ENCODE peak calls at places on chromosomes 5 and 9, in four cellular contexts. V is PC-9; S is psoas muscle; U is CD8-positive, alpha-beta T cell. P is an unnamed sample. For H3K36me3 and H3K4me1, the result is how much of the 10 kb centered on the place peaks cover.

GRCh38 chr9:117344892-117345660 is 69.8 kb downstream of the ASTN2 start:
- DNase-seq in V (no peak), S (no peak), U (no peak), P (no peak)

GRCh38 chr9:87054999-87055686 is 107.8 kb upstream of the GAS1 start:
- DNase-seq in V (no peak), S (no peak), U (no peak), P (no peak)

GRCh38 chr5:40630166-40630565 is 49.5 kb upstream of the PTGER4 start:
- DNase-seq in V (no peak), S (no peak), U (no peak), P (no peak)

GRCh38 chr5:56305551-56305950 is 72.4 kb upstream of the ANKRD55 start:
- DNase-seq in V (no peak), S (no peak), U (no peak), P (no peak)

GRCh38 chr5:15887072-15887471 is 292.5 kb downstream of the MARCHF11 start:
- DNase-seq in V (no peak), S (no peak), U (no peak), P (no peak)

GRCh38 chr9:34405719-34406118 is 29.0 kb upstream of the MYORG start:
- DNase-seq in V (no peak), S (no peak), U (no peak), P (no peak)

GRCh38 chr9:89844075-89844474 is 239.3 kb downstream of the GADD45G start:
- DNase-seq in V (no peak), S (no peak), U (no peak), P (no peak)

GRCh38 chr5:122454522-122454921 is 142.5 kb downstream of the SNCAIP start:
- DNase-seq in V (no peak), S (no peak), U (no peak), P (no peak)

GRCh38 chr5:59637878-59638580 is 255.5 kb downstream of the PDE4D start:
- DNase-seq in V (no peak), S (no peak), U (no peak), P (no peak)

GRCh38 chr5:61184708-61185107 is 22.4 kb upstream of the SMIM15 start:
- DNase-seq in V (no peak), S (no peak), U (no peak), P (no peak)

GRCh38 chr5:55324815-55325418 is 17.1 kb downstream of the MTREX start:
- DNase-seq in V (no peak), S (no peak), U (no peak), P (no peak)

GRCh38 chr9:38284039-38284767 is 108.3 kb upstream of the ALDH1B1 start:
- DNase-seq in V (no peak), S (no peak), U (no peak), P (no peak)

GRCh38 chr5:134029156-134029555 is 24.4 kb upstream of the VDAC1 start:
- DNase-seq in V (no peak), S (no peak), U (no peak), P (no peak)

DNA sequence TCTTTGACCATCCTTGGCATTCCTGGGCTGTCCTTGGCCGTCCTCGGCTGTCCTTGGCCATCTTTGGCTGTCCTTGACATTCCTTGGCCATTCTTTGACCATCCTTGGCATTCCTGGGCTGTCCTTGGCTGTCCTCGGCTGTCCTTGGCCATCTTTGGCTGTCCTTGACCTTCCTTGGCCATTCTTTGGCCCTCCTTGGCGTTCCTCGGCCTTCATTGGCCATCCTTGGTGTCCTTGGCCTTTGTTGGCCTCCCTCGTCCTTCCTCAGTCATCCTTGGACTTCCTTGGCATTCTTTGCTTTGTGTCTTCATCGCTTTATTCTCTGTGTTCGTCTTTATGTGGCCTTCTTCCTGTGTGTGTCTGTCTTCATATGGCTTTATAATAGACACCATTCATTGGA is 20.7 kb downstream of the NDUFS6 start:
- DNase-seq in V (no peak), S (no peak), U (no peak), P (no peak)
- H3K36me3 ChIP-seq in V (under half), S (under half), U (under half), P (under half)

GRCh38 chr5:139278540-139279274 is 14.8 kb upstream of the MATR3 start:
- DNase-seq in V (no peak), S (no peak), U (no peak), P (no peak)

GRCh38 chr5:139273572-139274264 is 19.8 kb upstream of the MATR3 start:
- DNase-seq in V (peak), S (peak), U (peak), P (peak)

GRCh38 chr5:139276426-139276825 is 17.1 kb upstream of the MATR3 start:
- DNase-seq in V (no peak), S (no peak), U (no peak), P (no peak)

GRCh38 chr5:139275536-139276297 is 17.8 kb upstream of the MATR3 start:
- DNase-seq in V (no peak), S (no peak), U (no peak), P (peak)

DNA sequence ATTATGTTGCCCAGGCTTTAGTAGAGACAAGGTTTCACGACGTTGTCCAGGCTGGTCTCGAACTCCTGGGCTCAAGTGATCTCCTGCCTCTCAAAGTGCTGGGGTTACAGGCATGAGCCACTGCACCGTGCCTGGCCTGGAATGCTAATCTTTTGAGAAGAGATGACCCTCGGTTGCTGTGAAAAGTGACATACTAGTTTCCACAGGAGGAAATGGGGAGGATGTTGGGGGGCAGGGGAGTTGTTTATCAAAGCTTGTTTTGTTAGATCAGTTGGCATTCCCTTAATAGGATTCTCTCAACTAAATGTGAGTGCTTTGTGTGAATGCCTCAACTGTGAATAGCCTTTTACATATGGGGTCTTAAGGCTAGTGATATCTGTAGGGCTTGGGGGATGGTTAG is 16.4 kb upstream of the MATR3 start:
- DNase-seq in V (no peak), S (no peak), U (no peak), P (no peak)
- H3K4me1 ChIP-seq in V (half or more), S (half or more), U (under half), P (under half)

GRCh38 chr9:137880160-137880975 is 2.8 kb downstream of the CACNA1B start:
- DNase-seq in V (no peak), S (no peak), U (no peak), P (no peak)
- H3K4me3 ChIP-seq in V (no peak), S (no peak), U (no peak), P (no peak)

GRCh38 chr9:126879288-126879687 is 18.8 kb downstream of the ZBTB34 start:
- DNase-seq in V (no peak), S (no peak), U (no peak), P (no peak)

GRCh38 chr9:126882746-126883145 is 22.3 kb downstream of the ZBTB34 start:
- DNase-seq in V (no peak), S (no peak), U (no peak), P (no peak)

GRCh38 chr9:126883636-126884035 is 23.2 kb downstream of the ZBTB34 start:
- DNase-seq in V (no peak), S (no peak), U (no peak), P (no peak)

GRCh38 chr9:126880226-126880946 is 19.9 kb downstream of the ZBTB34 start:
- DNase-seq in V (no peak), S (no peak), U (no peak), P (no peak)

DNA sequence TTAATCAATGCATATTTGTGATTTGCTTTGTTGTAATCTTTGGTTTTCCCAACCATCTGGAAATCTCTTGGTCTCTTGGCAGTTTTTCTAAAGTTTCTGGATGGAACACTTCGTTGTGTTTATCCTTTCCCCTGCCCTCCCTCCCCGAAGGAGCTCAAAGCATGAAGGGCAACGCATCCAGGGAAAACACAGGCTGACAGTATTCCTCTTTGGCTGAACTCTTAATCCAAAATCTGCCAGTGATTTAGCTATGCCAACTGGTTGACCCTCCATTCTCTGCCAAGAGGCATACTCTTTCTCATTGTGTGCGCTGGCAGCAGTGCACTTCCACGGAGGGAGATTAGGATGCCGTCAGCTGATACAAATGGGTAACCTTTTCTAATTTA is 20.5 kb downstream of the ZBTB34 start:
- DNase-seq in V (no peak), S (no peak), U (no peak), P (no peak)
- H3K36me3 ChIP-seq in V (under half), S (under half), U (under half), P (under half)

GRCh38 chr9:126499911-126500599 is 113.7 kb upstream of the LMX1B start:
- DNase-seq in V (no peak), S (no peak), U (no peak), P (no peak)

GRCh38 chr9:126503333-126504085 is 110.2 kb upstream of the LMX1B start:
- DNase-seq in V (no peak), S (no peak), U (no peak), P (no peak)

GRCh38 chr9:126502417-126503332 is 111.1 kb upstream of the LMX1B start:
- DNase-seq in V (no peak), S (no peak), U (no peak), P (peak)

GRCh38 chr9:126500600-126501382 is 112.9 kb upstream of the LMX1B start:
- DNase-seq in V (peak), S (peak), U (peak), P (peak)

GRCh38 chr9:126501383-126502331 is 112.1 kb upstream of the LMX1B start:
- DNase-seq in V (no peak), S (no peak), U (no peak), P (no peak)
- H3K4me1 ChIP-seq in V (under half), S (under half), U (under half), P (under half)

GRCh38 chr5:92641031-92641962 is 939.7 kb downstream of the NR2F1-AS1 start:
- DNase-seq in V (peak), S (no peak), U (no peak), P (no peak)
- H3K4me3 ChIP-seq in V (peak), S (peak), U (no peak), P (no peak)

DNA sequence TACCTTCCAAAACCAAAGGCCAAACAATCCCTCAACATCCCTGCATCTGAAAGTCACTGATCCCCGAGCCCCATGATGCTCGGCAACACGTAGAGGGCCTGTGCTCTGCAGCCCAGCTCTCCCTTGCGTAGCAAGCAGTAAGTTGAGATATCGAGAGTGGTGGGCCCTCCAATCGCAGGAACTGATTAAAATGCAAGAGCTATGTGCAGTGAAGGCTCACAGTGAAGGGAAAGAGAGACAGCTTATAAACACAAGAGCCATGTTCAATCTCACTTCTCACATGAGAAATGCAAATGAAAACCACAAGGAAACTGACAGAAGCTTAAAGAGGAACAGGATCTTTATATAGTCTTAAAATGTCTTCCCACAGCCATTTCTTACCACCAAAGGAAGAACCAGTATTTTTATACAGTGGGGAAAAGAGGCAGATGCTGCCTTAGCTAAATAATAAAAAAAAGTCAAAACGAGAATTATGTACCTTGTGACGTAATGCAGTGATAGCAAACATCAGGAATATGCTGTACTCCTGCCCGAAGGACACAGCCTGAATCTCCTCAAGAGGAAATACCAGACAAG is 24.6 kb downstream of the TTF1 start:
- DNase-seq in V (no peak), S (no peak), U (no peak), P (no peak)
- H3K36me3 ChIP-seq in V (under half), S (under half), U (under half), P (under half)

GRCh38 chr9:134648701-134649525 is 7.3 kb downstream of the COL5A1 start:
- DNase-seq in V (no peak), S (peak), U (no peak), P (peak)
- H3K4me1 ChIP-seq in V (under half), S (under half), U (under half), P (under half)

GRCh38 chr9:68500457-68501158 is 40.1 kb downstream of the TMEM252 start:
- DNase-seq in V (no peak), S (no peak), U (no peak), P (no peak)
- H3K4me3 ChIP-seq in V (no peak), S (no peak), U (no peak), P (no peak)

DNA sequence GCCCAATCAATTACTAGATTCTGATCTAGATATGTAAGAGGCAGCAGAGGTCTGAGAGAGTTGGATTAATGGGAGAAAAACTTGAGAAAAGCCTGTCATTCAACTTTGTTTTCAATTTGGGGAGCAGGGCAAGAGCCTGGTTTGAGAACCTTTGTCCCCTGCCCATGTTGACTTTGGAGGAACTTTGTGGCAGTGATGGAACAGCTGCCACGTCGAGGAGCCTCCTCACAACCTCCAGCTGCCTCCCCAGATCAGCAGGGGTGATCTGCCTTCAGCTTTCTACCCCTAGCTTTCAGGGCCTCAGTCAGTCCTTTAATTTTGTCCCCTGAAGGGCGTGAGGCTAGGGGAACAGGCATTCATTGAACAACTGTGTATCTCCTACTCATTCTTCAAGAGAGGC is 8.7 kb downstream of the SKP2 start:
- DNase-seq in V (no peak), S (no peak), U (no peak), P (no peak)
- H3K36me3 ChIP-seq in V (under half), S (under half), U (under half), P (under half)